ENCODE peak calls at places on chromosomes 13 and 19, in seven cellular contexts. M is cardiac muscle cell, B is WTC11, W is brain microvascular endothelial cell, P is fibroblast of lung, X is endothelial cell, N is GM20000. G is an unnamed sample.
A peak's percentile ranks its signal among the peaks of the same experiment; 100 is the strongest.

GRCh38 chr19:35935911-35936737 is at the start of gene LRFN3:
- DNase-seq in M (peak; percentile 93), B (peak; percentile 81), W (peak; percentile 46), P (peak; percentile 68), X (peak; percentile 74), N (peak; percentile 81), G (peak; percentile 88)

GRCh38 chr13:74289861-74290260 is 155.7 kb upstream of the KLF12 start:
- DNase-seq in M (no peak), B (no peak), W (no peak), P (no peak), X (no peak), N (no peak), G (no peak)

GRCh38 chr13:113406321-113407102 is 42.6 kb upstream of the GRTP1 start:
- DNase-seq in M (no peak), B (no peak), W (no peak), P (no peak), X (no peak), N (no peak), G (no peak)

GRCh38 chr19:18203408-18203862 is 407 bp downstream of the RAB3A start:
- DNase-seq in M (no peak), B (no peak), W (no peak), P (no peak), X (peak; percentile 18), N (no peak), G (no peak)

GRCh38 chr19:1505991-1506881 is 6.6 kb downstream of the ADAMTSL5 start:
- DNase-seq in M (no peak), B (no peak), W (no peak), P (no peak), X (no peak), N (no peak), G (no peak)

GRCh38 chr13:84400711-84401110 is 518.4 kb upstream of the SLITRK1 start:
- DNase-seq in M (no peak), B (no peak), W (peak; percentile 42), P (peak; percentile 37), X (no peak), N (no peak), G (no peak)

GRCh38 chr19:3443840-3444694 is 36.3 kb downstream of the SMIM24 start:
- DNase-seq in M (peak; percentile 40), B (peak; percentile 61), W (peak; percentile 60), P (peak; percentile 68), X (peak; percentile 73), N (no peak), G (peak; percentile 74)

GRCh38 chr19:5926641-5927438 is 12.8 kb downstream of the CAPS start:
- DNase-seq in M (no peak), B (no peak), W (peak; percentile 20), P (peak; percentile 64), X (no peak), N (no peak), G (no peak)

GRCh38 chr19:3785464-3785937 is 680 bp downstream of the MATK start:
- DNase-seq in M (no peak), B (no peak), W (no peak), P (no peak), X (no peak), N (no peak), G (no peak)

GRCh38 chr19:49690073-49690655 is 752 bp upstream of the CPT1C start:
- DNase-seq in M (no peak), B (no peak), W (no peak), P (no peak), X (no peak), N (no peak), G (no peak)

GRCh38 chr19:57583521-57584416 is at the start of gene ZIK1:
- DNase-seq in M (peak; percentile 97), B (peak; percentile 95), W (peak; percentile 91), P (peak; percentile 96), X (peak; percentile 76), N (peak; percentile 95), G (peak; percentile 94)

GRCh38 chr13:98873377-98874028 is 104.4 kb downstream of the DOCK9 start:
- DNase-seq in M (no peak), B (no peak), W (no peak), P (no peak), X (no peak), N (no peak), G (no peak)

GRCh38 chr13:98868932-98869331 is 108.9 kb downstream of the DOCK9 start:
- DNase-seq in M (no peak), B (no peak), W (no peak), P (no peak), X (no peak), N (no peak), G (no peak)

GRCh38 chr13:98871727-98872126 is 106.1 kb downstream of the DOCK9 start:
- DNase-seq in M (no peak), B (no peak), W (no peak), P (no peak), X (no peak), N (no peak), G (no peak)

GRCh38 chr13:98866882-98867281 is 111.0 kb downstream of the DOCK9 start:
- DNase-seq in M (no peak), B (no peak), W (no peak), P (no peak), X (no peak), N (no peak), G (no peak)

DNA sequence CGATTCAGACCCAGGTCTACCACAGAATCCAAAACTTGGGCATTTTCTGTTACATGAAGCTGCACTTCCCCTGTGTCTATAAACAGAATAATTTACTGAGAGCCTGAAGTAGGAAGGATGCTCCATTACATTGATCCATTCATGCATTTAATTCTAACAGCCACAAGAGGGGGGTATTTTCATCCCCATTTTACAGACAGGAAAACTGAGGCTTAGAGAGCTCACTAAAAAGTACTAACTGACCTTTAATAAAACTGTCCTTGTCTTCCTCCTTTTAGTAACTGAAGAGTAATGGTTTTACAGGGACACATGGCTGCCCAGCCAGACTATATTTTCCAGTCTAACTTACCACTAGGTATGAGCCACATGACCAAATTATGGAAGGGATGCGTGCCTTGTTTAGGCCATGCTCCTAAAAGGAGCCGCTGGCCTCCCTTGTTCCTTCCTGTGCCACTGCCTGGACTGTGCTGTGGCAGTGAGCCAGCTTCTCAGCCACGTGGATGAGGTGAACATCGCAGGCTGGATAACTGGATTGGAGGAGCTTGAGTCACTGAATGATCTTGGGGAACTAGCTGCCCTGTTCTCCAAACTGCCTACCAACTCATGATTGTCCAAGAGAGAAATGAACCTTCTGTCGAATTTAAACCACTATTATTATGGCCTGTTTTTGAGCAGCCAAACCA is 108.3 kb downstream of the DOCK9 start:
- DNase-seq in M (no peak), B (no peak), W (no peak), P (no peak), X (no peak), N (peak; percentile 14), G (no peak)
- TF ChIP-seq CTCF in M (no peak), B (no peak), W (no peak), P (peak; percentile 26), X (peak; percentile 65), N (peak; percentile 20), G (peak; percentile 55)

GRCh38 chr19:29858621-29859020 is 46.8 kb downstream of the CCNE1 start:
- DNase-seq in M (no peak), B (no peak), W (no peak), P (no peak), X (no peak), N (no peak), G (no peak)
- TF ChIP-seq CTCF in M (no peak), B (no peak), W (no peak), P (no peak), X (no peak), N (no peak), G (no peak)

DNA sequence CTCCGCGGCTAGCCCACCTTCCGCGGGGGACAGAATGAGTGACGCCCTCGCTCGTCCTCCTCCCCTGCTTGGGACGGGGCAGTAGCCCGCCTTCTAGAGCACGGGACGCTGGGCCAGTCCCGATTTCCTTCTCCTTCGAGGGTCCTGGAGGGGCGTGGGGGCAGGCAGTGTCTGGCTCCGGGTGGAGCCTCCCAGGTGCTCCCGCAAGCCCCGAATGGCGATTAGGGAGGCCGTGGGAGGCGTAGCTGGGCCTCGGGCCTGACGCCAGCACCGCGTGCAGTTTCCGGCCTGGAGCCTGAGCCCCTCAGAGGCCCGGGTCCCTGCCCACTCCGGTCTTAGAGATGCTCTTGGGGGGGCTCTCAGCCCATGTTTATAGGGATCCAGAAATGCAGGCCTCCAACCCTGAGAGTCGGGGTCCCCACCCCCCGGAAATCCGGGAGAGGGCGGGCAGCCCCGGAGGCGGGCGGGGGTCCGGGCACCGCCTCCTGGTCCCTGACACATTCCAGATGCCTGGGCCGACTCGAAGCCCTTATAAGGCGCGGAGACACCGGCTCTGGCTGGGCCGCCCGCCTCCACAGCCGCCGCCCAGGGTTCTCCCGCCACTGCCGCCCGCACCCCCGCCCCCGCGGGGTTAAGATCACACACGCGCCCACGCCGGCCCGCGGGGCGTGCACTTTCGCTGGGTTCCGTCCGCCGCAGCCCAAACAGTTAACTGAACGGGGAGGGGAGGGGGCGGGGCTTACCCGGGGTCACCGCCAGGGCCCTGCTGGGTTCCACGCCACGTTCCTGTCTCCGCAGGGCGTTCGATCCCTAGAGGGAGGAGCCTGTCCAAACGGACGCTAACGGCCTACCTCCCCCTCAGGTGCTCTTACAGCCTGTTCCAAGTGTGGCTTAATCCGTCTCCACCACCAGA is 1.5 kb downstream of the MYADM start:
- DNase-seq in M (peak; percentile 95), B (peak; percentile 85), W (peak; percentile 94), P (peak; percentile 88), X (peak; percentile 88), N (peak; percentile 90), G (peak; percentile 83)
- TF ChIP-seq CTCF in M (peak; percentile 11), B (no peak), W (peak; percentile 49), P (peak; percentile 24), X (no peak), N (no peak), G (no peak)

GRCh38 chr19:33430674-33431277 is 57.3 kb downstream of the CEBPG start:
- DNase-seq in M (peak; percentile 76), B (peak; percentile 81), W (peak; percentile 58), P (peak; percentile 62), X (peak; percentile 83), N (peak; percentile 77), G (peak; percentile 92)

GRCh38 chr19:33428627-33429013 is 55.1 kb downstream of the CEBPG start:
- DNase-seq in M (no peak), B (no peak), W (no peak), P (no peak), X (no peak), N (no peak), G (peak; percentile 13)

GRCh38 chr19:33426621-33427475 is 53.3 kb downstream of the CEBPG start:
- DNase-seq in M (peak; percentile 18), B (no peak), W (no peak), P (no peak), X (no peak), N (no peak), G (peak; percentile 8)

GRCh38 chr19:33429891-33430673 is 56.6 kb downstream of the CEBPG start:
- DNase-seq in M (no peak), B (no peak), W (no peak), P (no peak), X (no peak), N (no peak), G (peak; percentile 34)

DNA sequence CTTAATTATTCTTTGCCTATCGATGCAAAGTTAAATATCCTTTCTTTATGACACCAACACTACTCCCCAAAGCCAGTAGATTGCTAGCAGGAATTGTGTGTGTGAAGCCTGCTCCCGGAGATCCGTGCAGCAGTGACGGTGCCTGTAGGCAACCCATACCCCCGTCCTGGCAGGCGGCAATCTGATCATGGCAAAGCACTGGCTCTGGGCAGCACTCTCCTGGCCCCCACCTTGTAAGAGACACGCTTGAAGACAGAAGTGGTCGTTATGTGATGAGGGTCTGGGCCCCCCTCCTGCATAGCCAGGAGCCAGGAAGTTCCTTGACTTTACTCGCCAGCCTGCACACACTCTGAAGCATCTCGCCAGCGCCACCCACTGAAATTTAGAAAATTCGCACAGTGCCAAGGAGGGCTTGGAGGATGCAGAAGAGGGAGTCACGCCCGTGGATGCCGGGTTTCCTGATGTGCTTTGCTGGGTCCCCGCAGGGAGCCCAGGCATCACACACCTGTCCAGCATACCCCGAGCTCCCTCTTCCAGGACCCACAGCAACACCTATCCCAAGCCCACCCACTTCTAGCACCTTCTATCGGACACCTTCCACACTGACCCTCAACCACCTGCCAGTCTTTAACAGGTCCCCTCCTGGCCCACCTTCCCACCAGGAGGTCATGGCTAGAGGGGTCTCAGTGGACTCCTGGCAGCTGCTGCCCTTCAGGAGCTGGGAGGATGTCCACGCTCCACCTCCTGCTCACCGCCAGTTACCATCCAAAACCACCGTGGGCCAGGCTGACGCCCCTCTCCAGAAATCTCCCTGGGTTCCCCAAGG is 54.5 kb downstream of the CEBPG start:
- DNase-seq in M (no peak), B (no peak), W (no peak), P (no peak), X (no peak), N (no peak), G (peak; percentile 13)
- TF ChIP-seq CTCF in M (no peak), B (no peak), W (no peak), P (no peak), X (no peak), N (no peak), G (no peak)

G was measured in glutamatergic neuron.